ENCODE peak calls at places on chromosomes 5 and 9, in four cellular contexts. F is colonic mucosa, S is fibroblast of the aortic adventitia, Z is progenitor cell of endocrine pancreas. X is an unnamed sample.

GRCh38 chr9:133702798-133703570 is 35.2 kb downstream of the SARDH start:
- DNase-seq in Z (no peak), F (no peak), S (no peak), X (no peak)

GRCh38 chr5:39449572-39449971 is 24.8 kb upstream of the DAB2 start:
- DNase-seq in F (no peak), S (no peak), Z (no peak), X (no peak)

GRCh38 chr5:59209758-59210359 is 627.0 kb downstream of the RAB3C start:
- DNase-seq in Z (no peak), F (no peak), S (no peak), X (no peak)

GRCh38 chr9:91720746-91721705 is 229.0 kb downstream of the ROR2 start:
- DNase-seq in F (no peak), Z (no peak), S (no peak), X (no peak)

GRCh38 chr9:134642385-134643181 is 980 bp downstream of the COL5A1 start:
- DNase-seq in S (peak), Z (no peak), F (peak), X (no peak)

GRCh38 chr5:10633271-10634049 is 69.6 kb downstream of the ANKRD33B start:
- DNase-seq in F (no peak), S (no peak), Z (no peak), X (no peak)

GRCh38 chr5:79346420-79346824 is 110.5 kb downstream of the JMY start:
- DNase-seq in S (peak), Z (no peak), F (no peak), X (no peak)

GRCh38 chr5:62653001-62653863 is 74.6 kb downstream of the LRRC70 start:
- DNase-seq in S (no peak), Z (no peak), F (no peak), X (no peak)

GRCh38 chr5:170053896-170054295 is 51.8 kb upstream of the FOXI1 start:
- DNase-seq in F (no peak), Z (no peak), S (no peak), X (no peak)

GRCh38 chr5:96024683-96025475 is 63.2 kb upstream of the ELL2 start:
- DNase-seq in F (no peak), Z (no peak), S (no peak), X (no peak)

GRCh38 chr5:98770158-98770910 is 3.1 kb upstream of the RGMB start:
- DNase-seq in S (peak), F (peak), Z (peak), X (peak)

GRCh38 chr5:34486160-34486765 is 169.9 kb upstream of the RAI14 start:
- DNase-seq in S (peak), Z (peak), F (peak), X (peak)

GRCh38 chr5:42991477-42992034 is 48.6 kb downstream of the ANXA2R start:
- DNase-seq in S (no peak), F (no peak), Z (no peak), X (peak)

GRCh38 chr5:134825212-134825611 is 20.6 kb upstream of the C5orf24 start:
- DNase-seq in F (no peak), S (no peak), Z (no peak), X (no peak)

GRCh38 chr5:160496784-160497183 is 75.1 kb downstream of the PTTG1 start:
- DNase-seq in S (peak), F (no peak), Z (no peak), X (no peak)

GRCh38 chr9:128150594-128151342 is 1.5 kb downstream of the LCN2 start:
- DNase-seq in F (peak), S (no peak), Z (no peak), X (no peak)

GRCh38 chr9:110189001-110189400 is 19.0 kb downstream of the C9orf152 start:
- DNase-seq in Z (no peak), F (peak), S (peak), X (no peak)

DNA sequence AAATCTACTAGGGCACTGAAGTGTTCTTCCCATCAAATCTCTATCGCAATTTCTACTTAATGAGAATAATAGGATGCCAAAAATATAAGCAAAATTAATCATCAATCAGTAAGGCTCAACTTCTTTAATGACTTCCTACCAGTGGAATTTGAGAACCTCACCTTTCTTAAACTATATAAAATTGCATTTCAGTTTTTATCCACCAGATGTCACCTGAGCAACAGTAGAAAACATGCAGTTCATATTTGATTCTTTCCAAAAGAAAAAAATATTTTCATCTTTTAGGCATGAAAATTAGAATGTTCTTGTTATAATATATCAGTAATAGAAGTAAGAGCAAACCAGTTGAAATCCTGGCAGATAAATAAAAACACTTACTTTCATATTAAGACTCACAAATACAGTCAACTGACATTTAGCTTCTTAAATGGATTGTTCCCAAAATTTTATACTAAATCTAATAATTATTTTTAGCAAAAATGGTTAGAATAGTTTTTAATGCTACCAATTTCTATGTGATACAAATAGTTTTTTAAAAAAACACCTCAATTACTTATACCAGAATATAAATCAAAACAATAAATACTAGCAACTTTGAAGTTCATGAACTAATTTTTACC is 13.4 kb upstream of the CCDC112 start:
- DNase-seq in S (peak), F (no peak), Z (no peak), X (no peak)
- TF ChIP-seq CTCF in S (peak), F (peak), Z (peak), X (no peak)

GRCh38 chr5:8058626-8059180 is 189.8 kb downstream of the MTRR start:
- DNase-seq in S (no peak), Z (no peak), F (no peak), X (no peak)
- TF ChIP-seq CTCF in S (no peak), Z (no peak), F (no peak), X (no peak)

GRCh38 chr9:35616681-35617459 is 1.3 kb downstream of the CD72 start:
- DNase-seq in Z (no peak), S (peak), F (peak), X (peak)
- TF ChIP-seq CTCF in Z (peak), S (no peak), F (no peak), X (no peak)

GRCh38 chr9:17588395-17588794 is 9.5 kb downstream of the SH3GL2 start:
- DNase-seq in Z (no peak), F (no peak), S (no peak), X (no peak)

GRCh38 chr9:17589771-17590170 is 10.9 kb downstream of the SH3GL2 start:
- DNase-seq in S (no peak), F (no peak), Z (no peak), X (no peak)

GRCh38 chr9:17587113-17587512 is 8.2 kb downstream of the SH3GL2 start:
- DNase-seq in S (no peak), Z (no peak), F (no peak), X (no peak)
- TF ChIP-seq CTCF in S (no peak), Z (no peak), F (no peak), X (no peak)

GRCh38 chr5:143952809-143953208 is 140.8 kb downstream of the HMHB1 start:
- DNase-seq in F (no peak), Z (no peak), S (no peak), X (no peak)

GRCh38 chr5:143955140-143955539 is 143.2 kb downstream of the HMHB1 start:
- DNase-seq in S (peak), Z (no peak), F (no peak), X (no peak)

GRCh38 chr5:143957455-143957854 is 145.5 kb downstream of the HMHB1 start:
- DNase-seq in Z (no peak), S (no peak), F (no peak), X (no peak)
- TF ChIP-seq CTCF in Z (peak), S (peak), F (no peak), X (no peak)

GRCh38 chr5:81302596-81302995 is 1.2 kb downstream of the ZCCHC9 start:
- DNase-seq in S (no peak), Z (no peak), F (no peak), X (no peak)

GRCh38 chr5:81305783-81306182 is 4.4 kb downstream of the ZCCHC9 start:
- DNase-seq in Z (no peak), F (no peak), S (no peak), X (no peak)

GRCh38 chr5:81297531-81297930 is 3.9 kb upstream of the ZCCHC9 start:
- DNase-seq in F (no peak), Z (no peak), S (no peak), X (no peak)

GRCh38 chr5:81303563-81303962 is 2.2 kb downstream of the ZCCHC9 start:
- DNase-seq in Z (no peak), S (peak), F (no peak), X (no peak)

DNA sequence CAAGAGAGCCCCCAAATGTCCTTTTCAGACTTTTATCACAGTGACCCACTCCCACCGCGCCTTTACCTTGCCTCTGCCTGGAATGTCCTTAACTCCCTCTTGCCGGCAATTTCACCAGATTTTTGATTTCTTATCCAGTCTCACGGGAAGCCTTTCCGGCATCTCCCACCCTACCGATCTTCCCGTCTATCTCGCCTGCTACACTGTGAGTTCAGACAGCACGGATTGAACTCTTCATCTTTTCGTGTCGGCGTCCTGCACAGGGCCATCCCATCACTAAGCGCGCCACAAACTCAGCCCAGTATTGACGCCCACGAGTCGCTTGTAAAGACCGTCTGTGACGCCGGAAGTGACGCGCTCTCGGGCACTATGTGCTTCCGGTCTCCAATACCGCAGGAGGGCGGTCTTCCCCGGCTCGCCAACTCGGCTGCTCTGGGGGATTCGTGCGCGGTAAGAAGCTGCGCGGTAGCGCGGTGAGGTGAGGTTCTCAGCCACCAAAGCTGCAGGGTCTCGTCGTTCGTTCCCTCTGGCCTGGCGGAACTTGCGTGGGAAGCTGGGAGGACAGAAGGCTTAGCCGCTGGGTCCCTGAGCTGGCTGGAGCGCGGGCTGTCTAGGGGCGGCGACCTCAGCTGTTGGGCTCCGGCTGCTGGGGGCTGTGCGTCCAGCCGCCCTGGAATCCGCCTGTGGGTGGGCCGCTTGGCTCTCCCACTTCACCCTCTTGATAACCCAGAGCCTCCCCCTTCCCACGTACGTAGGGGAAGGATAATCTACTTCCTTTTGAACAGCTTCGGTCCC is at the start of gene ZCCHC9:
- DNase-seq in S (peak), F (peak), Z (peak), X (peak)
- TF ChIP-seq CTCF in S (peak), F (no peak), Z (peak), X (no peak)

DNA sequence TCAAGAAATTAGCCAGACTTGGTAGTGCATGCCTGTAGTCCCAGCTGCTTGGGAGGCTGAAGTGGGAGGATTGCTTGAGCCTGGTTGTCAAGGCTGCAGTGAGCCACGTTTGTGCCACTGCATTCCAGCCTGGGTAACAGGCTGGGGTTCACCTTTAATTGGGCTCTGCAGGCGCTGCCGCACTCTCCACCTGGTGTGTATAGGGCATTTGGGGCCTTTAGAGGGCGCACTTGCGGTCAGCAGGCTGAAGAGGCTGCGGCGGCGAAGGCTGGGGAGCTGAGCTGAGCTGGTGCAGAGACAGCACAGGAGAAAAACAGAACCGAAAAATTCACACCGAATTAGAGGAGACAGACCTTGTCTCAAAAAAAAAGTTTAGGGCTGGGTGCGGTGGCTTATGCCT is 31.2 kb downstream of the CDK7 start:
- DNase-seq in F (no peak), S (no peak), Z (no peak), X (no peak)
- TF ChIP-seq CTCF in F (peak), S (peak), Z (peak), X (no peak)

GRCh38 chr5:141180313-141180712 is 1.9 kb upstream of the PCDHB16 start:
- DNase-seq in S (no peak), Z (no peak), F (no peak), X (no peak)

GRCh38 chr5:141186897-141187512 is at the start of gene PCDHB9:
- DNase-seq in S (no peak), F (no peak), Z (no peak), X (no peak)

GRCh38 chr5:141182248-141182647 is at the start of gene PCDHB16:
- DNase-seq in Z (no peak), S (peak), F (no peak), X (no peak)
- TF ChIP-seq CTCF in Z (peak), S (peak), F (no peak), X (no peak)